ENCODE peak calls at places on chromosomes 13 and 19, in nine cellular contexts. E is pancreas, Z is NCI-H1930, M is heart right ventricle, H is gastrocnemius medialis, K is fibroblast of the conjunctiva, D is C1 segment of cervical spinal cord, Q is cardiac fibroblast, C is ureter. I is an unnamed sample.
A peak's percentile ranks its signal among the peaks of the same experiment; 100 is the strongest.

GRCh38 chr13:21511841-21512240 is 52.7 kb upstream of the ZDHHC20 start:
- DNase-seq in D (no peak), E (no peak), Z (no peak), K (no peak), Q (peak; percentile 14), H (no peak), C (no peak), M (no peak), I (no peak)

GRCh38 chr13:97460004-97460756 is 26.2 kb downstream of the RAP2A start:
- DNase-seq in K (peak; percentile 30), Z (no peak), C (no peak), H (no peak), M (no peak), Q (peak; percentile 64), E (no peak), D (no peak), I (no peak)

GRCh38 chr13:95319551-95320274 is 18.5 kb upstream of the ABCC4 start:
- DNase-seq in E (no peak), K (no peak), M (no peak), C (no peak), Q (peak; percentile 42), Z (no peak), H (no peak), D (no peak), I (no peak)

GRCh38 chr13:45511310-45512147 is 46.8 kb downstream of the COG3 start:
- DNase-seq in D (no peak), Z (peak; percentile 72), M (no peak), H (no peak), Q (peak; percentile 89), E (no peak), K (peak; percentile 66), C (no peak), I (peak; percentile 62)

GRCh38 chr13:114038211-114038613 is 64.3 kb upstream of the C13orf46 start:
- DNase-seq in D (peak; percentile 17), K (no peak), C (no peak), M (peak; percentile 51), H (no peak), Z (no peak), E (no peak), Q (peak; percentile 36), I (no peak)

GRCh38 chr13:28047784-28048388 is 52.5 kb downstream of the FLT3 start:
- DNase-seq in Z (no peak), H (no peak), D (no peak), Q (no peak), C (no peak), K (no peak), M (no peak), E (no peak), I (no peak)

GRCh38 chr13:114248011-114248410 is 13.3 kb downstream of the CDC16 start:
- DNase-seq in D (no peak), M (no peak), C (no peak), E (no peak), K (no peak), Q (no peak), Z (no peak), H (no peak), I (no peak)

GRCh38 chr13:67620665-67621064 is 390.5 kb upstream of the PCDH9 start:
- DNase-seq in M (no peak), C (no peak), K (no peak), E (no peak), Q (no peak), H (no peak), D (no peak), Z (no peak), I (no peak)

GRCh38 chr13:24511019-24511823 is 1.4 kb downstream of the PARP4 start:
- DNase-seq in K (peak; percentile 43), H (peak; percentile 13), E (no peak), D (peak; percentile 3), Q (peak; percentile 91), Z (no peak), C (peak; percentile 50), M (no peak), I (peak; percentile 38)

GRCh38 chr19:45376045-45376724 is 5.8 kb upstream of the ERCC2 start:
- DNase-seq in E (peak; percentile 58), Q (peak; percentile 99), K (peak; percentile 82), M (no peak), C (peak; percentile 42), H (peak; percentile 46), D (no peak), Z (no peak), I (no peak)

GRCh38 chr13:106385669-106386068 is 149.8 kb downstream of the EFNB2 start:
- DNase-seq in Q (no peak), K (no peak), D (no peak), M (no peak), C (no peak), E (no peak), Z (no peak), H (no peak), I (no peak)

GRCh38 chr19:1825909-1826556 is 14.0 kb upstream of the ATP8B3 start:
- DNase-seq in Z (peak; percentile 58), M (peak; percentile 80), C (peak; percentile 76), E (peak; percentile 57), K (peak; percentile 37), Q (peak; percentile 69), H (peak; percentile 53), D (peak; percentile 32), I (no peak)

GRCh38 chr13:111474136-111475002 is 153.9 kb downstream of the TEX29 start:
- DNase-seq in H (no peak), C (no peak), E (no peak), M (no peak), K (peak; percentile 32), Z (peak; percentile 72), Q (peak; percentile 63), D (no peak), I (peak; percentile 80)

GRCh38 chr19:15331419-15332310 is 674 bp downstream of the BRD4 start:
- DNase-seq in H (peak; percentile 63), M (peak; percentile 58), C (peak; percentile 57), K (no peak), D (peak; percentile 48), E (peak; percentile 44), Z (no peak), Q (peak; percentile 35), I (no peak)

GRCh38 chr13:30307966-30308290 is 577 bp upstream of the KATNAL1 start:
- DNase-seq in Z (no peak), K (no peak), H (no peak), C (no peak), E (no peak), D (no peak), Q (no peak), M (no peak), I (no peak)

GRCh38 chr19:58586131-58586765 is 13.1 kb upstream of the MZF1 start:
- DNase-seq in E (no peak), H (no peak), K (no peak), Z (no peak), M (no peak), D (no peak), C (no peak), Q (no peak), I (no peak)

GRCh38 chr13:74774252-74774651 is 640.0 kb upstream of the KLF12 start:
- DNase-seq in H (no peak), Z (no peak), E (no peak), K (no peak), C (no peak), Q (peak; percentile 91), D (no peak), M (no peak), I (no peak)

GRCh38 chr13:75480691-75481175 is 1.2 kb downstream of the TBC1D4 start:
- DNase-seq in H (peak; percentile 83), Q (peak; percentile 57), D (no peak), Z (no peak), C (peak; percentile 82), M (peak; percentile 59), K (no peak), E (peak; percentile 72), I (peak; percentile 94)

GRCh38 chr19:52142001-52142595 is 2.4 kb upstream of the ZNF616 start:
- DNase-seq in H (no peak), E (no peak), K (no peak), C (no peak), Q (no peak), Z (no peak), D (no peak), M (no peak), I (no peak)

GRCh38 chr13:31234729-31235128 is 35.0 kb downstream of the B3GLCT start:
- DNase-seq in E (no peak), C (no peak), Q (peak; percentile 15), K (no peak), H (no peak), Z (no peak), D (no peak), M (no peak), I (no peak)

GRCh38 chr13:112325142-112325808 is 50.9 kb upstream of the SPACA7 start:
- DNase-seq in Q (no peak), Z (no peak), C (no peak), E (no peak), H (no peak), K (no peak), M (no peak), D (no peak), I (no peak)

GRCh38 chr13:99614465-99614885 is 113.2 kb downstream of the TM9SF2 start:
- DNase-seq in K (no peak), D (no peak), Z (peak; percentile 12), Q (peak; percentile 25), C (no peak), H (no peak), M (no peak), E (peak; percentile 59), I (peak; percentile 18)

GRCh38 chr13:84433024-84433423 is 550.8 kb upstream of the SLITRK1 start:
- DNase-seq in H (no peak), D (no peak), C (no peak), E (no peak), M (no peak), Q (peak; percentile 76), K (peak; percentile 27), Z (no peak), I (no peak)

I was measured in NCI-H526 treated with DMSO at 0.1 percent for 48 hours.